ENCODE peak calls at places on chromosomes 4 and X, in seven cellular contexts. W is glutamatergic neuron; N is activated T-cell treated with anti-CD3 and anti-CD28 coated beads, Interleukin-2, amount 50 U/mL, for 1 hour; U is H54; K is activated naive CD4-positive, alpha-beta T cell treated with anti-CD3 and anti-CD28 coated beads, Interleukin-2, amount 10 ng/mL, durations not matched to agents 7 days and 5 days; G is Ammon's horn; Q is hepatic stellate cell. E is an unnamed sample.

GRCh38 chrX:69025802-69026301 is 139.4 kb downstream of the PJA1 start:
- DNase-seq in W (no peak), N (no peak), U (no peak), K (no peak), G (no peak), Q (no peak), E (no peak)

GRCh38 chr4:85929926-85930325 is 429.9 kb downstream of the MAPK10 start:
- DNase-seq in W (no peak), N (no peak), U (no peak), K (no peak), G (peak), Q (no peak), E (peak)

GRCh38 chrX:129239371-129239770 is 283.9 kb downstream of the SMARCA1 start:
- DNase-seq in W (no peak), N (no peak), U (no peak), K (no peak), G (no peak), Q (no peak), E (no peak)

GRCh38 chrX:135596495-135596894 is 76.0 kb downstream of the INTS6L start:
- DNase-seq in W (peak), N (peak), U (peak), K (peak), G (peak), Q (no peak), E (peak)

GRCh38 chr4:95086532-95086931 is 328.8 kb downstream of the BMPR1B start:
- DNase-seq in W (no peak), N (no peak), U (no peak), K (no peak), G (no peak), Q (no peak), E (no peak)

GRCh38 chr4:140711910-140712309 is 44.3 kb downstream of the TBC1D9 start:
- DNase-seq in W (no peak), N (no peak), U (no peak), K (no peak), G (peak), Q (no peak), E (no peak)

GRCh38 chr4:147160908-147161513 is 215.3 kb upstream of the TTC29 start:
- DNase-seq in W (no peak), N (no peak), U (peak), K (no peak), G (peak), Q (peak), E (peak)

GRCh38 chr4:113561092-113561491 is 200.4 kb downstream of the CAMK2D start:
- DNase-seq in W (no peak), N (no peak), U (no peak), K (no peak), G (no peak), Q (no peak), E (no peak)

GRCh38 chr4:125060376-125060775 is 254.4 kb upstream of the FAT4 start:
- DNase-seq in W (no peak), N (no peak), U (no peak), K (no peak), G (no peak), Q (no peak), E (no peak)

GRCh38 chrX:124208675-124209074 is 123.8 kb upstream of the TEX13D start:
- DNase-seq in W (no peak), N (no peak), U (no peak), K (no peak), G (peak), Q (no peak), E (no peak)

GRCh38 chr4:92455956-92456355 is 152.2 kb downstream of the GRID2 start:
- DNase-seq in W (no peak), N (no peak), U (no peak), K (no peak), G (no peak), Q (no peak), E (no peak)

GRCh38 chr4:48379587-48380140 is 38.3 kb downstream of the SLAIN2 start:
- DNase-seq in W (no peak), N (no peak), U (no peak), K (no peak), G (no peak), Q (no peak), E (no peak)

E was measured in neural progenitor cell.